ENCODE peak calls at places on chromosomes 12 and 14, in six cellular contexts. One of them, this sample, is unnamed.

GRCh38 chr12:6424008-6424347 is 20.8 kb upstream of the CD27 start:
- DNase-seq in activated CD4-positive, alpha-beta T cell treated with anti-CD3 and anti-CD28 coated beads, Interleukin-2, amount 50 U/mL, for 48 hours: no peak
- DNase-seq in 8988T: no peak
- DNase-seq in NCI-H1105: no peak
- DNase-seq in effector memory CD4-positive, alpha-beta T cell: no peak
- DNase-seq in stimulated activated CD4-positive, alpha-beta T cell treated with anti-CD3 and anti-CD28 coated beads, TNF-alpha, amount 100 ng/mL, for 24 hours: no peak
- DNase-seq in this sample: no peak

GRCh38 chr12:17016116-17016864 is 410.3 kb upstream of the LMO3 start:
- DNase-seq in effector memory CD4-positive, alpha-beta T cell: no peak
- DNase-seq in stimulated activated CD4-positive, alpha-beta T cell treated with anti-CD3 and anti-CD28 coated beads, TNF-alpha, amount 100 ng/mL, for 24 hours: no peak
- DNase-seq in NCI-H1105: no peak
- DNase-seq in activated CD4-positive, alpha-beta T cell treated with anti-CD3 and anti-CD28 coated beads, Interleukin-2, amount 50 U/mL, for 48 hours: no peak
- DNase-seq in 8988T: no peak
- DNase-seq in this sample: no peak

GRCh38 chr14:68335312-68335711 is 457.6 kb downstream of the ZFP36L1 start:
- DNase-seq in activated CD4-positive, alpha-beta T cell treated with anti-CD3 and anti-CD28 coated beads, Interleukin-2, amount 50 U/mL, for 48 hours: no peak
- DNase-seq in effector memory CD4-positive, alpha-beta T cell: no peak
- DNase-seq in NCI-H1105: no peak
- DNase-seq in stimulated activated CD4-positive, alpha-beta T cell treated with anti-CD3 and anti-CD28 coated beads, TNF-alpha, amount 100 ng/mL, for 24 hours: no peak
- DNase-seq in 8988T: no peak
- DNase-seq in this sample: peak

GRCh38 chr12:113149361-113150150 is at the start of gene CFAP73:
- DNase-seq in stimulated activated CD4-positive, alpha-beta T cell treated with anti-CD3 and anti-CD28 coated beads, TNF-alpha, amount 100 ng/mL, for 24 hours: no peak
- DNase-seq in NCI-H1105: peak
- DNase-seq in effector memory CD4-positive, alpha-beta T cell: no peak
- DNase-seq in activated CD4-positive, alpha-beta T cell treated with anti-CD3 and anti-CD28 coated beads, Interleukin-2, amount 50 U/mL, for 48 hours: no peak
- DNase-seq in 8988T: peak
- DNase-seq in this sample: no peak

GRCh38 chr14:69561893-69562292 is 12.8 kb downstream of the CCDC177 start:
- DNase-seq in stimulated activated CD4-positive, alpha-beta T cell treated with anti-CD3 and anti-CD28 coated beads, TNF-alpha, amount 100 ng/mL, for 24 hours: no peak
- DNase-seq in effector memory CD4-positive, alpha-beta T cell: no peak
- DNase-seq in NCI-H1105: no peak
- DNase-seq in activated CD4-positive, alpha-beta T cell treated with anti-CD3 and anti-CD28 coated beads, Interleukin-2, amount 50 U/mL, for 48 hours: no peak
- DNase-seq in 8988T: no peak
- DNase-seq in this sample: no peak

GRCh38 chr14:54805080-54805479 is 97.5 kb downstream of the GCH1 start:
- DNase-seq in effector memory CD4-positive, alpha-beta T cell: no peak
- DNase-seq in 8988T: no peak
- DNase-seq in activated CD4-positive, alpha-beta T cell treated with anti-CD3 and anti-CD28 coated beads, Interleukin-2, amount 50 U/mL, for 48 hours: no peak
- DNase-seq in stimulated activated CD4-positive, alpha-beta T cell treated with anti-CD3 and anti-CD28 coated beads, TNF-alpha, amount 100 ng/mL, for 24 hours: no peak
- DNase-seq in NCI-H1105: no peak
- DNase-seq in this sample: no peak

GRCh38 chr14:26454105-26454504 is 143.7 kb downstream of the NOVA1 start:
- DNase-seq in effector memory CD4-positive, alpha-beta T cell: no peak
- DNase-seq in 8988T: no peak
- DNase-seq in activated CD4-positive, alpha-beta T cell treated with anti-CD3 and anti-CD28 coated beads, Interleukin-2, amount 50 U/mL, for 48 hours: no peak
- DNase-seq in stimulated activated CD4-positive, alpha-beta T cell treated with anti-CD3 and anti-CD28 coated beads, TNF-alpha, amount 100 ng/mL, for 24 hours: no peak
- DNase-seq in NCI-H1105: no peak
- DNase-seq in this sample: no peak

GRCh38 chr14:79424462-79424861 is 786.8 kb downstream of the DIO2 start:
- DNase-seq in activated CD4-positive, alpha-beta T cell treated with anti-CD3 and anti-CD28 coated beads, Interleukin-2, amount 50 U/mL, for 48 hours: no peak
- DNase-seq in 8988T: no peak
- DNase-seq in stimulated activated CD4-positive, alpha-beta T cell treated with anti-CD3 and anti-CD28 coated beads, TNF-alpha, amount 100 ng/mL, for 24 hours: no peak
- DNase-seq in NCI-H1105: no peak
- DNase-seq in effector memory CD4-positive, alpha-beta T cell: no peak
- DNase-seq in this sample: no peak

GRCh38 chr12:93015970-93016751 is 87.1 kb upstream of the EEA1 start:
- DNase-seq in effector memory CD4-positive, alpha-beta T cell: no peak
- DNase-seq in 8988T: no peak
- DNase-seq in activated CD4-positive, alpha-beta T cell treated with anti-CD3 and anti-CD28 coated beads, Interleukin-2, amount 50 U/mL, for 48 hours: no peak
- DNase-seq in NCI-H1105: peak
- DNase-seq in stimulated activated CD4-positive, alpha-beta T cell treated with anti-CD3 and anti-CD28 coated beads, TNF-alpha, amount 100 ng/mL, for 24 hours: no peak
- DNase-seq in this sample: no peak

GRCh38 chr14:86652512-86652911 is 1122.6 kb downstream of the FLRT2 start:
- DNase-seq in NCI-H1105: no peak
- DNase-seq in stimulated activated CD4-positive, alpha-beta T cell treated with anti-CD3 and anti-CD28 coated beads, TNF-alpha, amount 100 ng/mL, for 24 hours: no peak
- DNase-seq in activated CD4-positive, alpha-beta T cell treated with anti-CD3 and anti-CD28 coated beads, Interleukin-2, amount 50 U/mL, for 48 hours: no peak
- DNase-seq in effector memory CD4-positive, alpha-beta T cell: no peak
- DNase-seq in 8988T: no peak
- DNase-seq in this sample: no peak

GRCh38 chr12:59886131-59886751 is 290.4 kb downstream of the SLC16A7 start:
- DNase-seq in NCI-H1105: no peak
- DNase-seq in effector memory CD4-positive, alpha-beta T cell: no peak
- DNase-seq in 8988T: no peak
- DNase-seq in stimulated activated CD4-positive, alpha-beta T cell treated with anti-CD3 and anti-CD28 coated beads, TNF-alpha, amount 100 ng/mL, for 24 hours: no peak
- DNase-seq in activated CD4-positive, alpha-beta T cell treated with anti-CD3 and anti-CD28 coated beads, Interleukin-2, amount 50 U/mL, for 48 hours: no peak
- DNase-seq in this sample: no peak

GRCh38 chr12:24972078-24972477 is 23.2 kb upstream of the BCAT1 start:
- DNase-seq in activated CD4-positive, alpha-beta T cell treated with anti-CD3 and anti-CD28 coated beads, Interleukin-2, amount 50 U/mL, for 48 hours: no peak
- DNase-seq in 8988T: no peak
- DNase-seq in stimulated activated CD4-positive, alpha-beta T cell treated with anti-CD3 and anti-CD28 coated beads, TNF-alpha, amount 100 ng/mL, for 24 hours: no peak
- DNase-seq in NCI-H1105: no peak
- DNase-seq in effector memory CD4-positive, alpha-beta T cell: no peak
- DNase-seq in this sample: no peak

GRCh38 chr12:65463082-65463481 is 184.6 kb downstream of the MSRB3 start:
- DNase-seq in activated CD4-positive, alpha-beta T cell treated with anti-CD3 and anti-CD28 coated beads, Interleukin-2, amount 50 U/mL, for 48 hours: no peak
- DNase-seq in effector memory CD4-positive, alpha-beta T cell: no peak
- DNase-seq in stimulated activated CD4-positive, alpha-beta T cell treated with anti-CD3 and anti-CD28 coated beads, TNF-alpha, amount 100 ng/mL, for 24 hours: no peak
- DNase-seq in NCI-H1105: no peak
- DNase-seq in 8988T: no peak
- DNase-seq in this sample: no peak

GRCh38 chr14:34733245-34733644 is 18.9 kb upstream of the CFL2 start:
- DNase-seq in effector memory CD4-positive, alpha-beta T cell: no peak
- DNase-seq in 8988T: no peak
- DNase-seq in activated CD4-positive, alpha-beta T cell treated with anti-CD3 and anti-CD28 coated beads, Interleukin-2, amount 50 U/mL, for 48 hours: no peak
- DNase-seq in NCI-H1105: no peak
- DNase-seq in stimulated activated CD4-positive, alpha-beta T cell treated with anti-CD3 and anti-CD28 coated beads, TNF-alpha, amount 100 ng/mL, for 24 hours: no peak
- DNase-seq in this sample: no peak

GRCh38 chr14:36647827-36648753 is 13.6 kb upstream of the PAX9 start:
- DNase-seq in NCI-H1105: peak
- DNase-seq in 8988T: no peak
- DNase-seq in activated CD4-positive, alpha-beta T cell treated with anti-CD3 and anti-CD28 coated beads, Interleukin-2, amount 50 U/mL, for 48 hours: no peak
- DNase-seq in effector memory CD4-positive, alpha-beta T cell: no peak
- DNase-seq in stimulated activated CD4-positive, alpha-beta T cell treated with anti-CD3 and anti-CD28 coated beads, TNF-alpha, amount 100 ng/mL, for 24 hours: no peak
- DNase-seq in this sample: no peak

GRCh38 chr12:113724703-113725556 is 241.2 kb downstream of the RBM19 start:
- DNase-seq in effector memory CD4-positive, alpha-beta T cell: no peak
- DNase-seq in 8988T: no peak
- DNase-seq in activated CD4-positive, alpha-beta T cell treated with anti-CD3 and anti-CD28 coated beads, Interleukin-2, amount 50 U/mL, for 48 hours: no peak
- DNase-seq in stimulated activated CD4-positive, alpha-beta T cell treated with anti-CD3 and anti-CD28 coated beads, TNF-alpha, amount 100 ng/mL, for 24 hours: no peak
- DNase-seq in NCI-H1105: peak
- DNase-seq in this sample: no peak

GRCh38 chr12:24027352-24027751 is 77.9 kb upstream of the SOX5 start:
- DNase-seq in stimulated activated CD4-positive, alpha-beta T cell treated with anti-CD3 and anti-CD28 coated beads, TNF-alpha, amount 100 ng/mL, for 24 hours: no peak
- DNase-seq in NCI-H1105: no peak
- DNase-seq in effector memory CD4-positive, alpha-beta T cell: no peak
- DNase-seq in activated CD4-positive, alpha-beta T cell treated with anti-CD3 and anti-CD28 coated beads, Interleukin-2, amount 50 U/mL, for 48 hours: no peak
- DNase-seq in 8988T: no peak
- DNase-seq in this sample: no peak

GRCh38 chr12:93645702-93646101 is 31.5 kb upstream of the CRADD start:
- DNase-seq in activated CD4-positive, alpha-beta T cell treated with anti-CD3 and anti-CD28 coated beads, Interleukin-2, amount 50 U/mL, for 48 hours: no peak
- DNase-seq in stimulated activated CD4-positive, alpha-beta T cell treated with anti-CD3 and anti-CD28 coated beads, TNF-alpha, amount 100 ng/mL, for 24 hours: no peak
- DNase-seq in effector memory CD4-positive, alpha-beta T cell: no peak
- DNase-seq in 8988T: no peak
- DNase-seq in NCI-H1105: no peak
- DNase-seq in this sample: no peak

GRCh38 chr12:6603095-6603567 is 4.0 kb downstream of the CHD4 start:
- DNase-seq in activated CD4-positive, alpha-beta T cell treated with anti-CD3 and anti-CD28 coated beads, Interleukin-2, amount 50 U/mL, for 48 hours: no peak
- DNase-seq in 8988T: no peak
- DNase-seq in NCI-H1105: no peak
- DNase-seq in effector memory CD4-positive, alpha-beta T cell: peak
- DNase-seq in stimulated activated CD4-positive, alpha-beta T cell treated with anti-CD3 and anti-CD28 coated beads, TNF-alpha, amount 100 ng/mL, for 24 hours: no peak
- DNase-seq in this sample: no peak

GRCh38 chr12:24708718-24709117 is 240.2 kb downstream of the BCAT1 start:
- DNase-seq in effector memory CD4-positive, alpha-beta T cell: no peak
- DNase-seq in stimulated activated CD4-positive, alpha-beta T cell treated with anti-CD3 and anti-CD28 coated beads, TNF-alpha, amount 100 ng/mL, for 24 hours: no peak
- DNase-seq in 8988T: no peak
- DNase-seq in activated CD4-positive, alpha-beta T cell treated with anti-CD3 and anti-CD28 coated beads, Interleukin-2, amount 50 U/mL, for 48 hours: no peak
- DNase-seq in NCI-H1105: no peak
- DNase-seq in this sample: no peak

GRCh38 chr14:20413785-20414117 is 450 bp upstream of the TEP1 start:
- DNase-seq in 8988T: no peak
- DNase-seq in stimulated activated CD4-positive, alpha-beta T cell treated with anti-CD3 and anti-CD28 coated beads, TNF-alpha, amount 100 ng/mL, for 24 hours: no peak
- DNase-seq in NCI-H1105: no peak
- DNase-seq in effector memory CD4-positive, alpha-beta T cell: no peak
- DNase-seq in activated CD4-positive, alpha-beta T cell treated with anti-CD3 and anti-CD28 coated beads, Interleukin-2, amount 50 U/mL, for 48 hours: peak
- DNase-seq in this sample: peak

GRCh38 chr12:85182699-85183098 is 97.3 kb upstream of the ALX1 start:
- DNase-seq in 8988T: no peak
- DNase-seq in stimulated activated CD4-positive, alpha-beta T cell treated with anti-CD3 and anti-CD28 coated beads, TNF-alpha, amount 100 ng/mL, for 24 hours: no peak
- DNase-seq in activated CD4-positive, alpha-beta T cell treated with anti-CD3 and anti-CD28 coated beads, Interleukin-2, amount 50 U/mL, for 48 hours: no peak
- DNase-seq in effector memory CD4-positive, alpha-beta T cell: no peak
- DNase-seq in NCI-H1105: no peak
- DNase-seq in this sample: no peak

GRCh38 chr12:42187799-42188198 is 43.1 kb upstream of the GXYLT1 start:
- DNase-seq in effector memory CD4-positive, alpha-beta T cell: no peak
- DNase-seq in NCI-H1105: no peak
- DNase-seq in activated CD4-positive, alpha-beta T cell treated with anti-CD3 and anti-CD28 coated beads, Interleukin-2, amount 50 U/mL, for 48 hours: no peak
- DNase-seq in stimulated activated CD4-positive, alpha-beta T cell treated with anti-CD3 and anti-CD28 coated beads, TNF-alpha, amount 100 ng/mL, for 24 hours: no peak
- DNase-seq in 8988T: no peak
- DNase-seq in this sample: no peak

GRCh38 chr12:94157891-94158495 is 9.6 kb downstream of the PLXNC1 start:
- DNase-seq in 8988T: no peak
- DNase-seq in activated CD4-positive, alpha-beta T cell treated with anti-CD3 and anti-CD28 coated beads, Interleukin-2, amount 50 U/mL, for 48 hours: no peak
- DNase-seq in effector memory CD4-positive, alpha-beta T cell: no peak
- DNase-seq in stimulated activated CD4-positive, alpha-beta T cell treated with anti-CD3 and anti-CD28 coated beads, TNF-alpha, amount 100 ng/mL, for 24 hours: no peak
- DNase-seq in NCI-H1105: no peak
- DNase-seq in this sample: peak

GRCh38 chr14:100056964-100057817 is 8.0 kb upstream of the EVL start:
- DNase-seq in NCI-H1105: no peak
- DNase-seq in stimulated activated CD4-positive, alpha-beta T cell treated with anti-CD3 and anti-CD28 coated beads, TNF-alpha, amount 100 ng/mL, for 24 hours: no peak
- DNase-seq in effector memory CD4-positive, alpha-beta T cell: no peak
- DNase-seq in activated CD4-positive, alpha-beta T cell treated with anti-CD3 and anti-CD28 coated beads, Interleukin-2, amount 50 U/mL, for 48 hours: no peak
- DNase-seq in 8988T: peak
- DNase-seq in this sample: peak

GRCh38 chr12:45232771-45233372 is 17.0 kb downstream of the ANO6 start:
- DNase-seq in NCI-H1105: no peak
- DNase-seq in activated CD4-positive, alpha-beta T cell treated with anti-CD3 and anti-CD28 coated beads, Interleukin-2, amount 50 U/mL, for 48 hours: peak
- DNase-seq in stimulated activated CD4-positive, alpha-beta T cell treated with anti-CD3 and anti-CD28 coated beads, TNF-alpha, amount 100 ng/mL, for 24 hours: peak
- DNase-seq in effector memory CD4-positive, alpha-beta T cell: no peak
- DNase-seq in 8988T: no peak
- DNase-seq in this sample: peak

GRCh38 chr14:32078794-32079663 is 1.9 kb downstream of the ARHGAP5 start:
- DNase-seq in activated CD4-positive, alpha-beta T cell treated with anti-CD3 and anti-CD28 coated beads, Interleukin-2, amount 50 U/mL, for 48 hours: no peak
- DNase-seq in 8988T: no peak
- DNase-seq in effector memory CD4-positive, alpha-beta T cell: no peak
- DNase-seq in stimulated activated CD4-positive, alpha-beta T cell treated with anti-CD3 and anti-CD28 coated beads, TNF-alpha, amount 100 ng/mL, for 24 hours: no peak
- DNase-seq in NCI-H1105: no peak
- DNase-seq in this sample: peak

GRCh38 chr12:98741615-98742265 is 96.7 kb downstream of the APAF1 start:
- DNase-seq in activated CD4-positive, alpha-beta T cell treated with anti-CD3 and anti-CD28 coated beads, Interleukin-2, amount 50 U/mL, for 48 hours: peak
- DNase-seq in NCI-H1105: peak
- DNase-seq in 8988T: no peak
- DNase-seq in stimulated activated CD4-positive, alpha-beta T cell treated with anti-CD3 and anti-CD28 coated beads, TNF-alpha, amount 100 ng/mL, for 24 hours: no peak
- DNase-seq in effector memory CD4-positive, alpha-beta T cell: no peak
- DNase-seq in this sample: no peak